ENCODE peak calls at places on chromosome 2, in four cellular contexts. C, L, E and H are unnamed samples.

GRCh38 chr2:7572460-7572859 is 655.2 kb downstream of the RNF144A start:
- DNase-seq in L (no peak), E (no peak), C (no peak), H (no peak)

GRCh38 chr2:104583791-104584190 is 270.1 kb upstream of the POU3F3 start:
- DNase-seq in E (no peak), L (no peak), C (no peak), H (no peak)

GRCh38 chr2:192016265-192016664 is 169.4 kb upstream of the CAVIN2 start:
- DNase-seq in L (no peak), C (peak), E (peak), H (no peak)

GRCh38 chr2:134288814-134289213 is 34.9 kb downstream of the MGAT5 start:
- DNase-seq in E (no peak), C (no peak), L (no peak), H (no peak)

GRCh38 chr2:158923180-158923594 is 45.3 kb upstream of the TANC1 start:
- DNase-seq in L (peak), C (no peak), E (peak), H (no peak)

GRCh38 chr2:31886700-31887099 is 124.1 kb downstream of the MEMO1 start:
- DNase-seq in E (peak), L (no peak), C (no peak), H (no peak)

GRCh38 chr2:179263015-179263414 is 1.6 kb downstream of the SESTD1 start:
- DNase-seq in E (peak), L (no peak), C (no peak), H (no peak)

GRCh38 chr2:233764761-233765160 is 4.7 kb downstream of the UGT1A1 start:
- DNase-seq in E (peak), C (no peak), L (no peak), H (no peak)

GRCh38 chr2:175404839-175405238 is 223.3 kb upstream of the ATP5MC3 start:
- DNase-seq in E (no peak), C (no peak), L (no peak), H (no peak)